ENCODE peak calls at places on chromosome 9, in four cellular contexts. Q, B, S and N are unnamed samples.

GRCh38 chr9:113563856-113564514 is 100.5 kb downstream of the RGS3 start:
- DNase-seq in Q (no peak), S (no peak), B (no peak), N (no peak)

GRCh38 chr9:89674667-89675402 is 70.0 kb downstream of the GADD45G start:
- DNase-seq in B (no peak), Q (peak; percentile 48), S (no peak), N (no peak)

GRCh38 chr9:134925011-134925511 is 7.3 kb upstream of the FCN1 start:
- DNase-seq in S (no peak), Q (no peak), B (no peak), N (no peak)

GRCh38 chr9:88682431-88682831 is 147.5 kb downstream of the NXNL2 start:
- DNase-seq in S (no peak), B (no peak), Q (no peak), N (no peak)

GRCh38 chr9:124139001-124139400 is 118.7 kb upstream of the NEK6 start:
- DNase-seq in S (no peak), Q (no peak), B (peak; percentile 84), N (no peak)

GRCh38 chr9:99057665-99058625 is 47.0 kb upstream of the TGFBR1 start:
- DNase-seq in S (no peak), Q (no peak), B (peak; percentile 64), N (no peak)

GRCh38 chr9:108191065-108191464 is 664.7 kb downstream of the ACTL7B start:
- DNase-seq in S (no peak), Q (no peak), B (no peak), N (no peak)

GRCh38 chr9:21591221-21592062 is 109.3 kb upstream of the IFNE start:
- DNase-seq in B (peak; percentile 99), S (no peak), Q (no peak), N (no peak)

GRCh38 chr9:105171589-105171988 is 72.9 kb upstream of the SLC44A1 start:
- DNase-seq in Q (no peak), B (no peak), S (no peak), N (no peak)

GRCh38 chr9:93954436-93955355 is at the start of gene BARX1:
- DNase-seq in B (no peak), S (no peak), Q (no peak), N (no peak)

GRCh38 chr9:107755267-107755666 is 265.7 kb upstream of the KLF4 start:
- DNase-seq in B (peak; percentile 72), Q (no peak), S (no peak), N (peak; percentile 27)

GRCh38 chr9:87684627-87685204 is 41.2 kb upstream of the CTSL start:
- DNase-seq in Q (peak; percentile 53), B (peak; percentile 49), S (peak; percentile 80), N (no peak)

GRCh38 chr9:38720083-38720755 is at the start of gene FAM240B:
- DNase-seq in S (no peak), Q (no peak), B (no peak), N (no peak)